ENCODE peak calls at places on chromosomes 7 and 10, in eight cellular contexts. K is astrocyte of the spinal cord; P is putamen; D is astrocyte; L is SJSA1; I is stimulated activated CD8-positive, alpha-beta memory T cell treated with anti-CD3 and anti-CD28 coated beads, Interleukin-7, amount 100 ng/mL, for 1 hour; J is activated CD4-positive, CD25-positive, alpha-beta regulatory T cell; X is Calu3. U is an unnamed sample.
A peak's percentile ranks its signal among the peaks of the same experiment; 100 is the strongest.

GRCh38 chr7:92963599-92963998 is 127.2 kb upstream of the CDK6 start:
- DNase-seq in K (no peak), P (no peak), D (no peak), L (no peak), I (no peak), J (no peak), X (no peak), U (no peak)

GRCh38 chr10:114697061-114697598 is 39.1 kb upstream of the ABLIM1 start:
- DNase-seq in K (peak; percentile 41), P (no peak), D (peak; percentile 70), L (no peak), I (no peak), J (no peak), X (no peak), U (peak; percentile 71)

GRCh38 chr7:27740449-27741086 is 606 bp downstream of the TAX1BP1 start:
- DNase-seq in K (peak; percentile 76), P (peak; percentile 58), D (peak; percentile 52), L (peak; percentile 72), I (peak; percentile 69), J (peak; percentile 65), X (peak; percentile 100), U (peak; percentile 76)

GRCh38 chr7:22564511-22565045 is 64.6 kb upstream of the STEAP1B start:
- DNase-seq in K (peak; percentile 94), P (no peak), D (peak; percentile 96), L (peak; percentile 68), I (no peak), J (no peak), X (peak; percentile 57), U (peak; percentile 93)

GRCh38 chr7:23469961-23470250 is 385 bp downstream of the IGF2BP3 start:
- DNase-seq in K (no peak), P (no peak), D (no peak), L (no peak), I (no peak), J (no peak), X (no peak), U (no peak)

GRCh38 chr7:50641442-50642405 is 76.5 kb upstream of the DDC start:
- DNase-seq in K (no peak), P (peak; percentile 97), D (no peak), L (no peak), I (no peak), J (no peak), X (no peak), U (peak; percentile 51)

GRCh38 chr7:33776791-33777190 is 128.5 kb upstream of the BMPER start:
- DNase-seq in K (no peak), P (no peak), D (peak; percentile 32), L (no peak), I (no peak), J (no peak), X (no peak), U (peak; percentile 60)

GRCh38 chr7:106166651-106167342 is 54.7 kb upstream of the SYPL1 start:
- DNase-seq in K (peak; percentile 78), P (no peak), D (peak; percentile 63), L (peak; percentile 48), I (no peak), J (no peak), X (peak; percentile 63), U (peak; percentile 81)

GRCh38 chr7:138167869-138168296 is 91.6 kb downstream of the AKR1D1 start:
- DNase-seq in K (no peak), P (no peak), D (no peak), L (no peak), I (no peak), J (no peak), X (no peak), U (no peak)

GRCh38 chr10:11345224-11346054 is 266.0 kb downstream of the USP6NL start:
- DNase-seq in K (no peak), P (no peak), D (no peak), L (no peak), I (no peak), J (no peak), X (peak; percentile 33), U (peak; percentile 65)

GRCh38 chr7:157548691-157549265 is 212.0 kb downstream of the DNAJB6 start:
- DNase-seq in K (no peak), P (no peak), D (no peak), L (no peak), I (no peak), J (no peak), X (no peak), U (no peak)

GRCh38 chr10:29555746-29556481 is 78.9 kb downstream of the SVIL start:
- DNase-seq in K (peak; percentile 71), P (no peak), D (peak; percentile 92), L (peak; percentile 74), I (no peak), J (no peak), X (no peak), U (peak; percentile 71)

GRCh38 chr7:72781161-72781560 is 46.8 kb downstream of the TYW1B start:
- DNase-seq in K (no peak), P (no peak), D (no peak), L (no peak), I (no peak), J (no peak), X (no peak), U (no peak)

GRCh38 chr7:118053353-118053752 is 130.6 kb upstream of the LSM8 start:
- DNase-seq in K (no peak), P (no peak), D (no peak), L (no peak), I (no peak), J (no peak), X (peak; percentile 15), U (no peak)

GRCh38 chr10:4127518-4128315 is 342.7 kb upstream of the KLF6 start:
- DNase-seq in K (no peak), P (no peak), D (no peak), L (no peak), I (no peak), J (no peak), X (peak; percentile 41), U (no peak)

GRCh38 chr10:126124044-126124443 is 227.7 kb downstream of the FANK1 start:
- DNase-seq in K (no peak), P (no peak), D (no peak), L (no peak), I (no peak), J (no peak), X (no peak), U (peak; percentile 69)

GRCh38 chr10:100999742-101000601 is at the start of gene LZTS2:
- DNase-seq in K (no peak), P (no peak), D (no peak), L (peak; percentile 62), I (no peak), J (no peak), X (peak; percentile 41), U (peak; percentile 38)

GRCh38 chr10:52566471-52567246 is 205.9 kb downstream of the MBL2 start:
- DNase-seq in K (peak; percentile 76), P (no peak), D (peak; percentile 14), L (peak; percentile 62), I (no peak), J (no peak), X (peak; percentile 45), U (peak; percentile 78)

U was measured in LHCN-M2.